ENCODE peak calls at places on chromosomes 3 and 15, in five cellular contexts. N, D, B, J and M are unnamed samples.

GRCh38 chr3:192911293-192911692 is 6.4 kb downstream of the MB21D2 start:
- DNase-seq in N (no peak), D (no peak), B (no peak), J (no peak), M (no peak)

GRCh38 chr15:67385971-67386370 is 131.4 kb downstream of the IQCH start:
- DNase-seq in N (no peak), D (no peak), B (no peak), J (no peak), M (no peak)

GRCh38 chr3:47340866-47341265 is 40.0 kb upstream of the PTPN23 start:
- DNase-seq in N (no peak), D (no peak), B (no peak), J (no peak), M (no peak)

GRCh38 chr15:38707802-38708671 is 143.4 kb upstream of the RASGRP1 start:
- DNase-seq in N (no peak), D (no peak), B (peak; percentile 22), J (peak; percentile 57), M (peak; percentile 62)

GRCh38 chr3:62214850-62215249 is 158.5 kb downstream of the FEZF2 start:
- DNase-seq in N (no peak), D (no peak), B (no peak), J (no peak), M (no peak)

GRCh38 chr3:33665294-33665693 is 52.8 kb downstream of the CLASP2 start:
- DNase-seq in N (no peak), D (no peak), B (no peak), J (no peak), M (no peak)

GRCh38 chr3:161272524-161272923 is 51.4 kb downstream of the NMD3 start:
- DNase-seq in N (no peak), D (no peak), B (no peak), J (no peak), M (no peak)

GRCh38 chr3:154794383-154794782 is 285.7 kb upstream of the MME start:
- DNase-seq in N (no peak), D (no peak), B (no peak), J (no peak), M (no peak)

GRCh38 chr3:149575213-149575961 is 82.4 kb downstream of the WWTR1 start:
- DNase-seq in N (no peak), D (no peak), B (peak; percentile 64), J (no peak), M (peak; percentile 20)

GRCh38 chr3:152650177-152650576 is 184.8 kb upstream of the P2RY1 start:
- DNase-seq in N (peak; percentile 79), D (no peak), B (no peak), J (peak; percentile 61), M (peak; percentile 89)

GRCh38 chr15:64155802-64156651 is 4.5 kb downstream of the SNX22 start:
- DNase-seq in N (no peak), D (no peak), B (peak; percentile 9), J (no peak), M (no peak)

GRCh38 chr15:31238906-31239305 is 87.7 kb upstream of the KLF13 start:
- DNase-seq in N (no peak), D (no peak), B (no peak), J (no peak), M (no peak)

GRCh38 chr3:144403040-144403457 is 431.4 kb downstream of the DIPK2A start:
- DNase-seq in N (no peak), D (no peak), B (no peak), J (no peak), M (no peak)

GRCh38 chr3:186241910-186242821 is 119.9 kb downstream of the DGKG start:
- DNase-seq in N (peak; percentile 46), D (no peak), B (no peak), J (peak; percentile 44), M (peak; percentile 77)

GRCh38 chr3:25151497-25151896 is 276.6 kb upstream of the RARB start:
- DNase-seq in N (no peak), D (no peak), B (no peak), J (no peak), M (no peak)

GRCh38 chr15:60555291-60555690 is 76.3 kb upstream of the ICE2 start:
- DNase-seq in N (no peak), D (peak; percentile 66), B (no peak), J (no peak), M (no peak)

GRCh38 chr3:133295199-133295901 is 104.5 kb upstream of the BFSP2 start:
- DNase-seq in N (no peak), D (peak; percentile 22), B (no peak), J (no peak), M (no peak)

GRCh38 chr15:96334017-96334704 is 3.7 kb downstream of the NR2F2 start:
- DNase-seq in N (no peak), D (no peak), B (no peak), J (peak; percentile 74), M (no peak)

GRCh38 chr15:75185271-75186029 is 16.2 kb upstream of the C15orf39 start:
- DNase-seq in N (no peak), D (no peak), B (no peak), J (no peak), M (no peak)

GRCh38 chr15:49313650-49314049 is 109.4 kb upstream of the FGF7 start:
- DNase-seq in N (no peak), D (no peak), B (no peak), J (no peak), M (no peak)

GRCh38 chr15:86336051-86336788 is 256.5 kb downstream of the AGBL1 start:
- DNase-seq in N (no peak), D (no peak), B (no peak), J (no peak), M (no peak)

GRCh38 chr15:47407692-47408091 is 309.6 kb upstream of the SEMA6D start:
- DNase-seq in N (no peak), D (no peak), B (no peak), J (no peak), M (no peak)